ENCODE peak calls at places on chromosomes 2 and 18, in seven cellular contexts. K is RWPE1, V is A673, S is WTC11, M is brain microvascular endothelial cell, H is GM20000, G is BE2C. I is an unnamed sample.

GRCh38 chr18:48540329-48541025 is 1.6 kb downstream of the CTIF start:
- DNase-seq in K (peak; percentile 47), V (peak; percentile 62), S (peak; percentile 67), M (peak; percentile 49), H (peak; percentile 82), G (peak; percentile 59), I (no peak)

GRCh38 chr2:63841254-63842022 is at the start of gene UGP2:
- DNase-seq in K (peak; percentile 79), V (peak; percentile 88), S (peak; percentile 93), M (peak; percentile 90), H (peak; percentile 82), G (peak; percentile 77), I (no peak)

GRCh38 chr2:10519067-10519740 is 71.1 kb upstream of the ODC1 start:
- DNase-seq in K (no peak), V (no peak), S (no peak), M (no peak), H (no peak), G (no peak), I (no peak)

GRCh38 chr2:188181035-188181434 is 110.6 kb upstream of the GULP1 start:
- DNase-seq in K (no peak), V (no peak), S (no peak), M (no peak), H (no peak), G (no peak), I (no peak)

GRCh38 chr2:226756131-226756530 is 43.5 kb downstream of the IRS1 start:
- DNase-seq in K (peak; percentile 88), V (no peak), S (no peak), M (peak; percentile 76), H (no peak), G (no peak), I (no peak)

GRCh38 chr18:8374652-8375051 is 234.6 kb upstream of the RAB12 start:
- DNase-seq in K (no peak), V (no peak), S (no peak), M (no peak), H (no peak), G (no peak), I (no peak)

GRCh38 chr2:11824901-11825592 is 78.6 kb downstream of the LPIN1 start:
- DNase-seq in K (peak; percentile 45), V (no peak), S (no peak), M (no peak), H (no peak), G (no peak), I (no peak)

GRCh38 chr2:72175636-72176035 is 28.0 kb upstream of the CYP26B1 start:
- DNase-seq in K (no peak), V (no peak), S (no peak), M (no peak), H (no peak), G (no peak), I (no peak)

GRCh38 chr2:200253631-200254030 is 52.9 kb upstream of the SPATS2L start:
- DNase-seq in K (no peak), V (no peak), S (no peak), M (peak; percentile 39), H (no peak), G (no peak), I (no peak)

GRCh38 chr2:20595439-20596192 is 55.3 kb downstream of the HS1BP3 start:
- DNase-seq in K (no peak), V (no peak), S (peak; percentile 23), M (peak; percentile 88), H (peak; percentile 71), G (no peak), I (no peak)

GRCh38 chr2:6654279-6654678 is 211.4 kb downstream of the CMPK2 start:
- DNase-seq in K (peak; percentile 1), V (no peak), S (no peak), M (no peak), H (no peak), G (no peak), I (no peak)

GRCh38 chr2:73611867-73612266 is 30.4 kb downstream of the NAT8 start:
- DNase-seq in K (no peak), V (no peak), S (no peak), M (no peak), H (no peak), G (no peak), I (no peak)

GRCh38 chr2:113000436-113000835 is 4.8 kb upstream of the IL36A start:
- DNase-seq in K (no peak), V (no peak), S (no peak), M (no peak), H (no peak), G (no peak), I (no peak)

GRCh38 chr2:41836944-41837343 is 210.9 kb upstream of the PKDCC start:
- DNase-seq in K (peak; percentile 33), V (peak; percentile 33), S (peak; percentile 70), M (peak; percentile 34), H (peak; percentile 10), G (no peak), I (no peak)

GRCh38 chr2:16044946-16045456 is 104.7 kb downstream of the MYCN start:
- DNase-seq in K (no peak), V (no peak), S (no peak), M (no peak), H (no peak), G (no peak), I (no peak)

GRCh38 chr2:113981404-113982134 is 91.7 kb downstream of the ACTR3 start:
- DNase-seq in K (no peak), V (no peak), S (no peak), M (no peak), H (no peak), G (no peak), I (no peak)

GRCh38 chr2:9222246-9222898 is 15.8 kb downstream of the ASAP2 start:
- DNase-seq in K (no peak), V (no peak), S (no peak), M (no peak), H (no peak), G (no peak), I (no peak)

GRCh38 chr18:80159713-80160636 is 50.9 kb downstream of the ADNP2 start:
- DNase-seq in K (no peak), V (no peak), S (peak; percentile 43), M (no peak), H (peak; percentile 81), G (no peak), I (no peak)

GRCh38 chr2:109410021-109410815 is 203.5 kb downstream of the SEPTIN10 start:
- DNase-seq in K (no peak), V (no peak), S (peak; percentile 43), M (no peak), H (no peak), G (no peak), I (no peak)
- TF ChIP-seq CTCF in K (no peak), V (no peak), S (no peak), M (peak; percentile 8), H (no peak), G (no peak), I (no peak)

GRCh38 chr2:147311058-147311429 is 533.8 kb upstream of the ACVR2A start:
- DNase-seq in K (no peak), V (no peak), S (no peak), M (no peak), H (no peak), G (no peak), I (no peak)
- TF ChIP-seq CTCF in K (no peak), V (no peak), S (no peak), M (no peak), H (no peak), G (no peak), I (no peak)

GRCh38 chr2:120845281-120845680 is 109.6 kb downstream of the GLI2 start:
- DNase-seq in K (no peak), V (no peak), S (no peak), M (no peak), H (no peak), G (no peak), I (no peak)
- TF ChIP-seq CTCF in K (no peak), V (no peak), S (no peak), M (no peak), H (no peak), G (no peak), I (no peak)

DNA sequence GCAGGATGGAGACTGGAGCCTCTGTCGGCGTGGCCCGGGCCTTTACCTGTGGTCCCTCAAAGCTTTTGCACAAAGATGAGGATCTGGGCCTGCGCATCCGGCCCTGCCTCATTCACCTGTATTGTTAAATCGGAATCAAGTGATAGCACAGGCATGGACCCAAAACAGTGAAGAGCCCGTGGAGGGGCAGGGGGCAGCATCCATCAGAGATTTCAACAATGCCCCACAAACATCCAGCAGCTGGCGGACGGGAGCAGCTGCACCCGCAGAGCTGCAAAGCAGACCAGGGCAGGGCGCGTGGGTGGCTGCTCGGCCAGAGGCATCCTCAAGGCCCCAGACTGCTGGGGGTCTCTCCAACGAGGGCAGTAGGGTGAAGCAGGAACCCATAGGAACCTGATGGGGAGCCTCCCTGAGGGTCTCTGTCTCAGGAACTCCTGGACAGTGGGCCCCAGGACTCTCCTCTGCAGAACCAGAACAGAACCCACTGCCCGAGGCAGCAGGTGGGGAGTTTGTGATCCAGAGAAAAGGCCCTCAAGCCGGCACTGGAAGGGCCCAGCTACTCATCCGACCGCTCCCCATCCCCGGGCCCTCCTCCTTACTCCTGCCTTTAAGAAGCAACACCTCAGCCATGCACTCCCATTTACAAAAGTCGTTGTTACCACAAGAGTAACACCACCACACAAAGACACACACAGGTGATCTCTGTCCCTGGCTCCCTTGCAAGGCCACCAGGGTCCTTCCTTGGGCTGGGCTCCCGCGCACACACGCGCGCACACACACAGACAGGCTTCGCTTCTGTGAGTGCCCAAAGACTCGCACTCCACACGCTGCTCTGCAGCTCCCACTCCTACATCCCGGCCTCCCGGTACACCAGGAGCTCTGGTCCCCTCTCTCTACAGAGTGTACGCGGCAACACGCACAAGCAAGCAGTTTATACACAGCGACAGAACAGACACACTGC is 28.8 kb downstream of the HDAC4 start:
- DNase-seq in K (no peak), V (no peak), S (no peak), M (no peak), H (no peak), G (no peak), I (no peak)
- TF ChIP-seq CTCF in K (no peak), V (no peak), S (no peak), M (no peak), H (no peak), G (no peak), I (no peak)

GRCh38 chr2:95526360-95527341 is 42.1 kb upstream of the TRIM43B start:
- DNase-seq in K (peak; percentile 40), V (peak; percentile 82), S (peak; percentile 52), M (peak; percentile 63), H (peak; percentile 80), G (no peak), I (peak; percentile 38)
- TF ChIP-seq CTCF in K (no peak), V (peak; percentile 45), S (no peak), M (peak; percentile 59), H (no peak), G (no peak), I (peak; percentile 3)

GRCh38 chr2:204542967-204543608 is 2.2 kb upstream of the PARD3B start:
- DNase-seq in K (no peak), V (no peak), S (no peak), M (no peak), H (no peak), G (no peak), I (no peak)
- TF ChIP-seq CTCF in K (no peak), V (no peak), S (no peak), M (no peak), H (no peak), G (no peak), I (no peak)

DNA sequence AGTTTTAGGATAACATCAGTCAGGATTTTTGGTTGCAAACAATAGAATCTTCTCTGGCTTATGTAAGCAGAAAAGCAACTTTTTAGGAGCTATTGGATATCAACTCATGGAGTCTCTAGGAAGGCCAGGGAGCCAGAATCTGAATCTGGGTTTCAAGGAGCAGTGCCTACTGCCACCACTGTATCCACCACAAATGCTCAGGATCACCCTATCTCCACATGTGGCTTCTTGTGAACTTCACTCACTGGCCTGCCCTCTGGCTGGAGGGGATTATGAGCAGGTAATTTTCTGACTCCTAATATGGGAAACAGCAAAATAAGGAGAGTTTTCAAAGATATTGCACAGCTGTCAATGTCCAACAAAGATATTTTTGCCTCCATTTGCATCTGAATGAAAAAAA is 142.9 kb downstream of the PKP4 start:
- DNase-seq in K (peak; percentile 8), V (no peak), S (no peak), M (peak; percentile 8), H (no peak), G (no peak), I (no peak)
- TF ChIP-seq CTCF in K (no peak), V (no peak), S (no peak), M (no peak), H (no peak), G (no peak), I (no peak)

I was measured in D721Med.